ENCODE peak calls at places on chromosomes 5 and 9, in four cellular contexts. U is heart right ventricle; A is CD8-positive, alpha-beta T cell; C is cardiac muscle cell. P is an unnamed sample.
A peak's percentile ranks its signal among the peaks of the same experiment; 100 is the strongest.

GRCh38 chr5:50922942-50923767 is 256.7 kb downstream of the PARP8 start:
- DNase-seq in C (peak; percentile 1), U (peak; percentile 4), A (no peak), P (peak; percentile 56)

GRCh38 chr9:26053954-26054353 is 375.7 kb upstream of the TUSC1 start:
- DNase-seq in C (no peak), U (no peak), A (no peak), P (no peak)

GRCh38 chr9:96006961-96007360 is 131.5 kb downstream of the ERCC6L2 start:
- DNase-seq in C (no peak), U (no peak), A (no peak), P (no peak)

GRCh38 chr9:70765935-70766334 is 351.5 kb upstream of the KLF9 start:
- DNase-seq in U (no peak), A (no peak), C (no peak), P (no peak)

GRCh38 chr5:42390115-42390514 is 33.1 kb upstream of the GHR start:
- DNase-seq in U (no peak), C (no peak), A (no peak), P (no peak)

GRCh38 chr5:170571885-170572284 is 68.1 kb downstream of the KCNIP1 start:
- DNase-seq in A (no peak), U (no peak), C (no peak), P (no peak)

GRCh38 chr9:257957-258356 is 43.3 kb downstream of the DOCK8 start:
- DNase-seq in A (no peak), C (no peak), U (no peak), P (no peak)

GRCh38 chr5:534743-535671 is 10.8 kb upstream of the SLC9A3 start:
- DNase-seq in U (no peak), A (no peak), C (no peak), P (peak; percentile 74)

GRCh38 chr9:36113999-36114398 is 22.5 kb upstream of the GLIPR2 start:
- DNase-seq in U (no peak), C (no peak), A (no peak), P (no peak)

GRCh38 chr5:171840066-171840465 is 54.4 kb downstream of the SMIM23 start:
- DNase-seq in A (no peak), U (no peak), C (no peak), P (no peak)

GRCh38 chr9:134344068-134344820 is 18.0 kb downstream of the RXRA start:
- DNase-seq in U (peak; percentile 57), A (peak; percentile 48), C (peak; percentile 44), P (peak; percentile 87)

GRCh38 chr9:134341929-134342745 is 15.9 kb downstream of the RXRA start:
- DNase-seq in A (no peak), C (no peak), U (no peak), P (no peak)

GRCh38 chr9:134343637-134344036 is 17.4 kb downstream of the RXRA start:
- DNase-seq in U (no peak), C (no peak), A (no peak), P (peak; percentile 84)

GRCh38 chr9:134341306-134341705 is 15.1 kb downstream of the RXRA start:
- DNase-seq in C (no peak), A (no peak), U (peak; percentile 63), P (peak; percentile 81)

GRCh38 chr9:134342746-134343115 is 16.5 kb downstream of the RXRA start:
- DNase-seq in C (no peak), A (no peak), U (no peak), P (no peak)
- H3K4me1 ChIP-seq in C (peaks cover 14% of the 10 kb centered on the region), A (peaks cover 15% of the 10 kb centered on the region), U (peaks cover 96% of the 10 kb centered on the region), P (no peaks in the 10 kb centered on the region)

GRCh38 chr5:80069251-80069650 is 34.1 kb downstream of the THBS4 start:
- DNase-seq in C (peak; percentile 34), A (no peak), U (no peak), P (no peak)

GRCh38 chr5:80069918-80070318 is 34.8 kb downstream of the THBS4 start:
- DNase-seq in A (no peak), C (peak; percentile 29), U (no peak), P (no peak)

GRCh38 chr5:80071510-80072021 is 36.4 kb downstream of the THBS4 start:
- DNase-seq in U (no peak), C (no peak), A (no peak), P (no peak)

GRCh38 chr5:80070338-80071056 is 35.3 kb downstream of the THBS4 start:
- DNase-seq in A (no peak), C (no peak), U (no peak), P (no peak)

GRCh38 chr5:80072103-80073073 is 37.2 kb downstream of the THBS4 start:
- DNase-seq in U (no peak), C (no peak), A (no peak), P (no peak)
- H3K27ac ChIP-seq in U (no peak overlapping the region), C (no peak overlapping the region), A (no peak overlapping the region), P (no peak overlapping the region)

DNA sequence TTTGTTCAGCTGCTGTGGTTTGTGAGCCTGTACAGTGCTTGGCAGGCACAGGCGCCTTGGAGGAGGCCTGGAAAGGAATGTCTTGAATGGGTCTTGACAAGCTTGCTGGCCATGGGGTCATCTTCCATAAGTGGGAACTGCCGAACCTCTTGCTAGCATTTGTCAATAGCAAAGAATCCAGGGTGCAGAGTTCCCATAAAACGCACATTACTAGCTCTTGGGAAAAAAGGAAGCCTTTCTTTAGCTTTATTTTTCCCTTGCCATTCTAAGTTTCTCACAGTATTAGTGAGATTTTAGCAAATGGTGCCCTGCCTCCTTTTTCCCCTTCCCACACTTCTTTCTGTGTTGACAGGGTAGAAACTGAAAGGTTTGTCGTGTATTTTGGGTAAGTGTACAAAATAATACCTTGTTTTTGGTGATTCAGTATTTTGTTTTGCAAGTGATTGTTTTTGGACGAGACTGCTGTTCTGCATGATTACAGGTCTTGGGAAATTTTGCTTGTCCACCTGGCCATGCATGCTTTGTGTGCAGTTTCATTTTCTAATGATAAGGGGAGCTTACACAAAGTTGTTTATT is 82.0 kb downstream of the ADGRV1 start:
- DNase-seq in C (no peak), U (no peak), A (no peak), P (no peak)
- H3K4me3 ChIP-seq in C (no peak overlapping the region), U (no peak overlapping the region), A (no peak overlapping the region), P (no peak overlapping the region)

GRCh38 chr5:88825782-88826110 is 57.2 kb downstream of the MEF2C start:
- DNase-seq in C (no peak), A (no peak), U (no peak), P (no peak)

GRCh38 chr5:88821161-88821560 is 61.8 kb downstream of the MEF2C start:
- DNase-seq in A (no peak), U (no peak), C (no peak), P (no peak)

GRCh38 chr5:88824892-88825781 is 57.8 kb downstream of the MEF2C start:
- DNase-seq in U (no peak), A (no peak), C (peak; percentile 82), P (no peak)

GRCh38 chr5:88824141-88824540 is 58.8 kb downstream of the MEF2C start:
- DNase-seq in C (no peak), A (no peak), U (no peak), P (no peak)

DNA sequence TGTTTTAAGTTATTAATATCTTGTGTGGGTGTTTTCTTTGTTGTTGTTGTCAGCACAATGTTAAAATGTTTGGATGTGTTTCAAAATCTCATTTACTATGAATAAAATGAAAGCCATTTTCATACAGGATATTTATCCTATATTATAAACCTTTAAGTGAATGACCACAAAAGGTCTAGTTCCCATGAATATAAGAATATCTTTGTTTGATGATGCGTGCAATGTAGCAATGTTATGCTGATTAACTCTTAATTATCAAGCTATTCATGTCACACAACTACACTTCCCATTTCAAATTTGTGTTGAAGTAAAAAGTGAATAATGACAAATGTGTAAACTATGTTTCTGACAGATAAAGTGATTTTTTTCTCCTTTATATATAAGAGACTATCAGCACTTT is 59.8 kb downstream of the MEF2C start:
- DNase-seq in U (no peak), A (no peak), C (no peak), P (no peak)
- H3K4me1 ChIP-seq in U (peaks cover 70% of the 10 kb centered on the region), A (peaks cover 14% of the 10 kb centered on the region), C (peaks cover 40% of the 10 kb centered on the region), P (peaks cover 3% of the 10 kb centered on the region)